ENCODE peak calls at places on chromosomes 12 and 14, in five cellular contexts. B, N, F, A and E are unnamed samples.
A peak's percentile ranks its signal among the peaks of the same experiment; 100 is the strongest.

GRCh38 chr14:38618514-38618913 is 362.6 kb upstream of the CLEC14A start:
- DNase-seq in B (no peak), N (no peak), F (peak; percentile 7), A (no peak), E (no peak)

GRCh38 chr12:4118017-4118510 is 155.5 kb upstream of the CCND2 start:
- DNase-seq in N (no peak), F (no peak), A (no peak), B (peak; percentile 90), E (no peak)

GRCh38 chr12:114799574-114800487 is 115.9 kb upstream of the TBX3 start:
- DNase-seq in A (no peak), N (peak; percentile 92), F (no peak), B (no peak), E (no peak)

GRCh38 chr12:131085816-131086591 is 132.3 kb downstream of the ADGRD1 start:
- DNase-seq in F (no peak), A (no peak), B (no peak), N (peak; percentile 11), E (no peak)

GRCh38 chr12:132492522-132492921 is 2.6 kb downstream of the FBRSL1 start:
- DNase-seq in F (no peak), B (no peak), A (no peak), N (no peak), E (no peak)

GRCh38 chr14:67987596-67987995 is 168.0 kb downstream of the RAD51B start:
- DNase-seq in B (no peak), A (no peak), F (no peak), N (no peak), E (no peak)

GRCh38 chr12:11798856-11799530 is 149.5 kb downstream of the ETV6 start:
- DNase-seq in B (no peak), N (no peak), F (no peak), A (no peak), E (peak; percentile 98)

GRCh38 chr14:20696776-20697175 is 8.2 kb downstream of the ANG start:
- DNase-seq in N (no peak), A (no peak), F (no peak), B (no peak), E (no peak)

GRCh38 chr14:55814873-55815272 is 234.9 kb downstream of the KTN1 start:
- DNase-seq in B (no peak), N (no peak), F (no peak), A (no peak), E (peak; percentile 44)

GRCh38 chr12:77723308-77723707 is 107.4 kb upstream of the NAV3 start:
- DNase-seq in A (no peak), F (no peak), N (no peak), B (no peak), E (no peak)

GRCh38 chr12:48678561-48679185 is 3.4 kb downstream of the KANSL2 start:
- DNase-seq in N (no peak), B (no peak), F (no peak), A (no peak), E (no peak)

DNA sequence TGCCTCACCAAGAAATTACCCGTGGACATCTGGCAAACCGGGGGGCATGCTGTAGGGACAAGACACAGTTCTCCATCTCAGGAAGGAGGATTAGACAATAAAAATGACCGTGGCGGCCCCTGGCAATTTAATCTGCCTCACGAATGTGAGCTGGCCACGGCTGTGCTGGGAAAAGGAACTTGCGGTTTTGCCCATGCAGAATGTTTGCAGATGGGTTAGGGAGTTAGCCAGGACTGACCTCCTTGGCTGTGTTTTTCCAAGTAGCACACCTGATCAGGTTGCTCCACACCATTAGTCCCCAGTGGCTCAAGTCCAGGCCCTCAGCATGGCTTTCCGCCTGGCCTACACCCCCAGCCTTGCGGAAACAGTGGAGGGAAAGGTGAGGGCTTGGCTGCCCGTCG is 20.8 kb downstream of the TPCN1 start:
- DNase-seq in A (peak; percentile 70), F (no peak), B (no peak), N (peak; percentile 87), E (no peak)
- TF ChIP-seq POLR2AphosphoS5 in A (no peak), F (no peak), B (no peak), N (peak; percentile 60), E (no peak)

GRCh38 chr14:58942516-58942915 is 246.0 kb upstream of the DAAM1 start:
- DNase-seq in A (no peak), N (no peak), B (no peak), F (no peak), E (no peak)
- H3K27me3 ChIP-seq in A (peaks cover 4% of the 10 kb centered on the region), N (peaks cover 4% of the 10 kb centered on the region), B (no peaks in the 10 kb centered on the region), F (no peaks in the 10 kb centered on the region), E (no peaks in the 10 kb centered on the region)

GRCh38 chr12:120161852-120162251 is 32.7 kb downstream of the GCN1 start:
- DNase-seq in A (no peak), B (no peak), N (no peak), F (no peak), E (no peak)
- TF ChIP-seq POLR2AphosphoS5 in A (no peak), B (no peak), N (no peak), F (no peak), E (no peak)

GRCh38 chr12:62434504-62435336 is 31.9 kb upstream of the MON2 start:
- DNase-seq in A (peak; percentile 57), B (no peak), N (peak; percentile 29), F (no peak), E (peak; percentile 8)
- H3K27me3 ChIP-seq in A (peaks cover 34% of the 10 kb centered on the region), B (no peaks in the 10 kb centered on the region), N (peaks cover 25% of the 10 kb centered on the region), F (peaks cover 59% of the 10 kb centered on the region), E (peaks cover 12% of the 10 kb centered on the region)

DNA sequence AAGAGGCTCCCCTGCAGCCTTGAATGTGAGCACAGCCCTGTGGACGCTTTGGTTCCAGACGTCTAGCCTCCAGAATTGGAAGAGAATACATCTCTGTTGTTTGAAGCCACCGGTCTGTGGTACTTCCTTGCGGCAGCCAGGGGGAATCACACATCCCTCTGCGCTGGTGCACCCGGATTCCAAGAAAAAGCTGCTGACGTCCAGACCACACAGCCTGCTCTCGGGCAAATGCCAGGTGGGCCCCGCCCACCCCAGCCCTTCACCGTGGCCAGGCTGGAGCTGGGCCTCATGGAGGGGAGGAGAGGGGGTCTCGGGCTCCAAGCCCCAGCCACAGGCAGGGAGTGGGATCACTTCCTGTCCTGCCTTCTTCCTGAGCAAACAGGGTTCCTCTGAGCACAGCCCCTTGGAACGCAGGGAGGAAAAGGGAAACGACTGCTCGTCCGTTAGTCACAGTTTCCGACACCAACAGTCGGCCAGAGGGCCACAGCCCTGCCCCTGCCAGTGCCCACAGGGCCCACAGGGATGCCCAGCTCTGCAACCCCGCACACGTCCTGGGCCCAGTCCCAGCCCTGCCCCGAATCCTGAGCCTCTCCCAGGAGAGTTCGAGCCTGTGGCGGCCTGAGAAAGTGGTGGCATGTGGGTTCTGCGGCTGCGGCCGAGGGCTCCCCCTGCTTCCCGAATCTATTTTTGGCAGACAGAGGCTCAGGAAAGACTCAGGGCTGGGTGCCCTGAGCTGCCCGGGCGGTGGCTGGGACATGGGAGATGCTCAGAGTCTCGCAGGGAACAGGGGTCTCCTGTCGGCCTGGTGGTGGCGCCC is 85.3 kb downstream of the RFLNA start:
- DNase-seq in B (no peak), N (peak; percentile 50), F (no peak), A (no peak), E (peak; percentile 93)
- TF ChIP-seq POLR2AphosphoS5 in B (peak; percentile 66), N (peak; percentile 76), F (peak; percentile 14), A (peak; percentile 35), E (peak; percentile 99)

GRCh38 chr14:93793555-93793954 is 5.3 kb upstream of the PRIMA1 start:
- DNase-seq in N (no peak), B (no peak), A (no peak), F (no peak), E (no peak)
- H3K27me3 ChIP-seq in N (peaks cover 36% of the 10 kb centered on the region), B (no peaks in the 10 kb centered on the region), A (peaks cover 18% of the 10 kb centered on the region), F (peaks cover 11% of the 10 kb centered on the region), E (peaks cover 3% of the 10 kb centered on the region)

GRCh38 chr12:112937741-112938719 is at the start of gene OAS3:
- DNase-seq in B (peak; percentile 97), A (peak; percentile 90), F (peak; percentile 72), N (peak; percentile 89), E (peak; percentile 57)
- TF ChIP-seq POLR2AphosphoS5 in B (peak; percentile 77), A (peak; percentile 22), F (no peak), N (peak; percentile 89), E (no peak)

GRCh38 chr12:53892760-53893159 is 45.9 kb upstream of the HOXC13 start:
- DNase-seq in F (no peak), N (no peak), B (no peak), A (no peak), E (no peak)
- H3K27me3 ChIP-seq in F (peaks cover 13% of the 10 kb centered on the region), N (peaks cover 74% of the 10 kb centered on the region), B (no peaks in the 10 kb centered on the region), A (peaks cover 26% of the 10 kb centered on the region), E (peaks cover 8% of the 10 kb centered on the region)